ENCODE peak calls at places on chromosome 5, in four cellular contexts. B, F, M and Z are unnamed samples.

GRCh38 chr5:168579987-168580508 is 880 bp upstream of the PANK3 start:
- DNase-seq in B (no peak), F (no peak), M (no peak), Z (no peak)

GRCh38 chr5:124628721-124629596 is 117.5 kb downstream of the ZNF608 start:
- DNase-seq in B (peak), F (no peak), M (no peak), Z (no peak)

GRCh38 chr5:55234171-55234700 is 828 bp upstream of the CCNO start:
- DNase-seq in B (peak), F (no peak), M (peak), Z (no peak)

GRCh38 chr5:6780802-6781391 is 67.7 kb downstream of the TENT4A start:
- DNase-seq in B (no peak), F (no peak), M (peak), Z (no peak)

GRCh38 chr5:74401566-74402320 is 238.8 kb downstream of the ENC1 start:
- DNase-seq in B (no peak), F (no peak), M (no peak), Z (no peak)

GRCh38 chr5:98827161-98827560 is 53.7 kb downstream of the RGMB start:
- DNase-seq in B (no peak), F (no peak), M (peak), Z (no peak)

GRCh38 chr5:27465140-27465539 is 426.8 kb upstream of the CDH9 start:
- DNase-seq in B (no peak), F (no peak), M (no peak), Z (no peak)

GRCh38 chr5:161921781-161922180 is 73.9 kb downstream of the GABRA1 start:
- DNase-seq in B (no peak), F (no peak), M (no peak), Z (no peak)

GRCh38 chr5:96868603-96869371 is 7.5 kb upstream of the ERAP2 start:
- DNase-seq in B (no peak), F (no peak), M (peak), Z (no peak)

GRCh38 chr5:152811985-152812384 is 406.9 kb upstream of the NMUR2 start:
- DNase-seq in B (no peak), F (no peak), M (no peak), Z (no peak)

GRCh38 chr5:95043648-95044047 is 241.2 kb downstream of the MCTP1 start:
- DNase-seq in B (no peak), F (no peak), M (no peak), Z (no peak)

GRCh38 chr5:143228597-143229293 is 174.7 kb downstream of the NR3C1 start:
- DNase-seq in B (no peak), F (no peak), M (no peak), Z (no peak)

GRCh38 chr5:72179816-72180440 is 72.7 kb downstream of the MAP1B start:
- DNase-seq in B (no peak), F (no peak), M (no peak), Z (no peak)

GRCh38 chr5:149765932-149766331 is 35.8 kb downstream of the PPARGC1B start:
- DNase-seq in B (no peak), F (no peak), M (no peak), Z (no peak)

GRCh38 chr5:14603141-14603540 is 21.5 kb downstream of the OTULINL start:
- DNase-seq in B (no peak), F (no peak), M (no peak), Z (no peak)

GRCh38 chr5:132408456-132408855 is 38.9 kb downstream of the SLC22A5 start:
- DNase-seq in B (no peak), F (no peak), M (no peak), Z (no peak)

GRCh38 chr5:149646564-149646963 is 65.3 kb downstream of the ARHGEF37 start:
- DNase-seq in B (no peak), F (no peak), M (peak), Z (no peak)

GRCh38 chr5:157556615-157557418 is 18.8 kb downstream of the ADAM19 start:
- DNase-seq in B (no peak), F (no peak), M (no peak), Z (no peak)

GRCh38 chr5:53917095-53917494 is 356.7 kb downstream of the NDUFS4 start:
- DNase-seq in B (no peak), F (no peak), M (no peak), Z (no peak)

GRCh38 chr5:177431317-177432142 is 5.1 kb downstream of the GRK6 start:
- DNase-seq in B (peak), F (no peak), M (no peak), Z (peak)

GRCh38 chr5:57366744-57367143 is 115.9 kb downstream of the ACTBL2 start:
- DNase-seq in B (no peak), F (no peak), M (no peak), Z (no peak)

GRCh38 chr5:181126841-181127240 is 4.1 kb downstream of the OR2V1 start:
- DNase-seq in B (no peak), F (no peak), M (no peak), Z (no peak)

GRCh38 chr5:137622850-137623249 is 113.0 kb downstream of the KLHL3 start:
- DNase-seq in B (no peak), F (no peak), M (no peak), Z (no peak)

GRCh38 chr5:59445741-59446140 is 447.8 kb downstream of the PDE4D start:
- DNase-seq in B (no peak), F (no peak), M (no peak), Z (no peak)

DNA sequence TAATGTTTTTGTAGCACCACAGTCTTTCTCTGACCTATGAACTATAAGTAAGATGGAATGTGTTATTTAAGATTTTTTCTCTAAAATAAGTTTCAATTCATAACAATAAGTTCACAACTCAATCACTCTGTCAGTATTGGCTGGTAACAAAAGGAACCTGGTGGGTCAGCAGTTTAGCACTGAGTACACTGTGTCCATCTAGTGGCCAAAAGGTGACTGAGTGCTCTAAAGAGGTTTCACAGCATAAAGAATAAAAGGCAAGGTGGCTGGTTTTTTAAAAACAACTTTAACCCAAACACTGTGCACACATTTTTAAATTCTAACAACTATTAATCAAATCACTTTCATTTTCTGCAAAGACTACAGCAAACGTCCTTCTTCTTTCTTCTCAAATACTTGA is 443.3 kb downstream of the PDE4D start:
- DNase-seq in B (no peak), F (no peak), M (no peak), Z (no peak)
- TF ChIP-seq CTCF in B (no peak), F (no peak), M (peak), Z (no peak)

DNA sequence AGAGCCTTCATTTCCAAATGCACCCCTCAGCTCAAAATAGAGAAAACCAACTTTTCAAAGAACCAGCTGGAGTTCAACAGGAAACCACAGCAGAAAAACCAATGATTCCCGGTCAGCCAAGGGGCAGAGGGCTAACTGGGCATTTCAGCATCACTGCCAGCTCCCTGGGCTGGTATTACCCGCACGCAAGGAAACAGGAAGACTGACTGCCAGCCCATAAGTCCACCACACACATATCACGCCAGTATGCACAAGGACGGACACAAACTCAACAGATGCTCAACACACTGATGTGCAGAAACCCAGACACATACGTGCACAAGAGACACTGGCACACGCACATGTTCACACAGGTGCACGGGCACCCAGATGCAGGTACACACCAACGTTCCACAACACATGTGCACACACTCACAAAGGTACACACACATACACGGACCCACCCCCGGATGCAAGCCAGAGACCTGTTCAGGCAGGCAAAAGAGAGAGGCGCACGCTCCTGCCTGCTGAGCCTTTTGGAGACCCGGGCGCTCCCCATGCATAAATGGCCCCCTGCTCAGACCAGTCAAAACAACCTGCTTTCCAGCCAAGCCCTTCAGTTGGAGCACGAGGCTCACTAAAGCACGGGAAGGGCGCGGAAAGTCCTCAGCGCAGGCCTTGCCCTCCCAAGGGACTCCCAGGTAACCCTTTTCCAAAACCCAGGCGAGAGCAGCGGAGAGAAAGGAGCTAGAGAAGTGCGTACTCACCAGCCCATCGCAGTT is 2.1 kb downstream of the ADAMTS2 start:
- DNase-seq in B (peak), F (no peak), M (no peak), Z (no peak)
- TF ChIP-seq CTCF in B (no peak), F (no peak), M (no peak), Z (no peak)

GRCh38 chr5:126961128-126961527 is 69.2 kb downstream of the MARCHF3 start:
- DNase-seq in B (no peak), F (no peak), M (no peak), Z (no peak)

GRCh38 chr5:126961702-126962101 is 68.7 kb downstream of the MARCHF3 start:
- DNase-seq in B (no peak), F (no peak), M (no peak), Z (no peak)

GRCh38 chr5:126965061-126965475 is 65.3 kb downstream of the MARCHF3 start:
- DNase-seq in B (no peak), F (no peak), M (no peak), Z (no peak)

GRCh38 chr5:126965487-126965886 is 64.9 kb downstream of the MARCHF3 start:
- DNase-seq in B (no peak), F (no peak), M (no peak), Z (no peak)

DNA sequence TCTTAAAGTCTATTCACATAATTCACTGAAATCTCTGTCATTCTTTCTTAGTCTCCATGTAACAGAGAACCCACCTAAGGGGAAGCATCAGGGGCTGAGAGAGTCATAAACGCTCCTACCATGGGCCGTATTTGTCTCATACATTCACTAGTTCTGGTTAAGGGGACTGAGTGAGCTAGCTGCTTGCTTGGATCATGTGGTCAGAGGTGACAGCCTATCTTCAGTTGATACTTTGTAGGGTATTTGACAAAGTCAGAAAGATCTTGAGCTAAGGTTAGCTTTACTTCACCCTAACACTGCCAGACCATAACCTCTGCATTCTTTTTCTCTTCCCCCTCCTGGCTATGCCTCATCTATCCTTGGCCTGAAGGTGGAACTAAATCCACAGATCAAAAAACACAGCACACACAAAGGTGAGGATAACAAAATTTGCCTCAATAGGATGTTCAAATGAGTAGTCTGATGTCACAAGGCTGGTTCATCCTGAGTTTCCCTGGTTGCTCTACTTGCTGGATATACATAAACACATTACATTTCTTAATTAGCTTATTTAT is 66.5 kb downstream of the MARCHF3 start:
- DNase-seq in B (no peak), F (no peak), M (no peak), Z (no peak)
- TF ChIP-seq CTCF in B (no peak), F (no peak), M (no peak), Z (no peak)

GRCh38 chr5:155906046-155906445 is 420.9 kb upstream of the SGCD start:
- DNase-seq in B (no peak), F (no peak), M (no peak), Z (no peak)

GRCh38 chr5:155905359-155905758 is 421.6 kb upstream of the SGCD start:
- DNase-seq in B (no peak), F (no peak), M (no peak), Z (no peak)

GRCh38 chr5:155908543-155908942 is 418.4 kb upstream of the SGCD start:
- DNase-seq in B (no peak), F (no peak), M (no peak), Z (no peak)
- TF ChIP-seq CTCF in B (no peak), F (no peak), M (no peak), Z (no peak)

GRCh38 chr5:110517396-110517795 is 209.1 kb downstream of the TMEM232 start:
- DNase-seq in B (no peak), F (no peak), M (peak), Z (no peak)

GRCh38 chr5:110510146-110510545 is 216.3 kb downstream of the TMEM232 start:
- DNase-seq in B (no peak), F (no peak), M (no peak), Z (no peak)

GRCh38 chr5:110507972-110508371 is 218.5 kb downstream of the TMEM232 start:
- DNase-seq in B (no peak), F (no peak), M (no peak), Z (no peak)

GRCh38 chr5:110514030-110514429 is 212.4 kb downstream of the TMEM232 start:
- DNase-seq in B (no peak), F (no peak), M (peak), Z (no peak)

DNA sequence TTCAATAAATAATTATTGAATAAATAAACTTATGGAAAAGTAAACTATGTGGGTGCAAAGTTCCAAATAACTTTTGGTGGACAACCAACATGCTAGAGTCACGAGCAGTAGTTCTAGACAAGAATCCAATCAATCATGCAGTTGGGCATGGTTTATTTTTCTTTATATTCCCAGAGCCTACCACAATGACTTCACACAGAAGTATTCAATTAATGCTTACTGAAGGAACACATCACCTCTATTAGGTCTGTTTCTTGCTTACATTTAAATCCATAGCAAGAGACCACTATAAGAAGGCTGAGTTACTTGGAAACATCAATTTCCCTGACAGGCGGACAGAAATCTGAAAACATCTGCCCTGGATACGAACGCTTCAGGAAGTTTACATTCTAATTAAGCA is 214.2 kb downstream of the TMEM232 start:
- DNase-seq in B (no peak), F (no peak), M (no peak), Z (no peak)
- TF ChIP-seq CTCF in B (no peak), F (no peak), M (no peak), Z (no peak)

GRCh38 chr5:139443766-139444473 is 4.6 kb upstream of the DNAJC18 start:
- DNase-seq in B (no peak), F (no peak), M (peak), Z (no peak)
- TF ChIP-seq CTCF in B (no peak), F (no peak), M (no peak), Z (no peak)

DNA sequence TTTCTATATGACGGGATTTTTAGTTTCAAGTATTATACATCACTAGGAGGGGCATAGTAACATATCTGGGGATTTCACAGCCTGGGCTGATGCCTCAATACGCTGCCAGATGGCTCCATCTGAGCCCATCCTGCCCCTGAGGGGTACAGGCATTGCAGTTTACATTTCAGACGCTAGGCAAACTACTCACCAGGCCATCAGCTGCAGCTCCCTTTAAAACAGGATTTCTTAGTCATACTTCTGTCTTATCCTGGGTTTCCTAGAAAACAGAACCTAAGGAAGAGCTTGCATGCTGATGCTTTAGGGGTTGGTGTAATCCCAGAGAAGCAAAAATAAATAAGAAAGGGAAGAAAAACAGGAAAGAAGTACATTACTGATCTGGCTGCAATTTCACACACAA is 372.8 kb upstream of the PIK3R1 start:
- DNase-seq in B (no peak), F (no peak), M (peak), Z (no peak)
- TF ChIP-seq CTCF in B (no peak), F (peak), M (no peak), Z (no peak)

GRCh38 chr5:15621094-15621493 is 121.1 kb downstream of the FBXL7 start:
- DNase-seq in B (no peak), F (no peak), M (no peak), Z (no peak)
- TF ChIP-seq CTCF in B (no peak), F (no peak), M (no peak), Z (no peak)

GRCh38 chr5:24538345-24538744 is 106.4 kb downstream of the CDH10 start:
- DNase-seq in B (no peak), F (no peak), M (no peak), Z (no peak)
- TF ChIP-seq CTCF in B (no peak), F (no peak), M (no peak), Z (no peak)